ENCODE peak calls at places on chromosomes 13 and 19, in four cellular contexts. M is fibroblast of the conjunctiva; C is activated CD8-positive, alpha-beta memory T cell treated with anti-CD3 and anti-CD28 coated beads for 1 hour; U is stimulated activated CD8-positive, alpha-beta memory T cell treated with anti-CD3 and anti-CD28 coated beads, Interleukin-12 subunit alpha, Interleukin-12 subunit beta, amount 100 ng/mL, for 4 hours. H is an unnamed sample.

GRCh38 chr13:19184176-19184575 is 2.6 kb upstream of the TUBA3C start:
- DNase-seq in M (no peak), C (no peak), U (no peak), H (no peak)

GRCh38 chr19:15453091-15453498 is 3.3 kb upstream of the WIZ start:
- DNase-seq in M (no peak), C (no peak), U (no peak), H (no peak)

GRCh38 chr13:112761701-112762689 is 72.2 kb downstream of the ATP11A start:
- DNase-seq in M (no peak), C (no peak), U (no peak), H (no peak)

GRCh38 chr19:3586124-3586626 is 897 bp downstream of the GIPC3 start:
- DNase-seq in M (no peak), C (no peak), U (no peak), H (no peak)

GRCh38 chr13:34161829-34162544 is 344.0 kb downstream of the RFC3 start:
- DNase-seq in M (peak; percentile 60), C (no peak), U (no peak), H (no peak)

GRCh38 chr19:47013041-47013517 is 6.6 kb upstream of the NPAS1 start:
- DNase-seq in M (peak; percentile 33), C (peak; percentile 16), U (peak; percentile 34), H (peak; percentile 84)

GRCh38 chr19:7266832-7267231 is 27.4 kb downstream of the INSR start:
- DNase-seq in M (no peak), C (no peak), U (no peak), H (no peak)

GRCh38 chr19:10114651-10115391 is 3.3 kb downstream of the P2RY11 start:
- DNase-seq in M (no peak), C (no peak), U (no peak), H (no peak)

GRCh38 chr19:56348289-56348877 is 33.7 kb upstream of the ZSCAN5A start:
- DNase-seq in M (no peak), C (no peak), U (no peak), H (no peak)

GRCh38 chr13:39379667-39380655 is 223.0 kb downstream of the LHFPL6 start:
- DNase-seq in M (no peak), C (no peak), U (no peak), H (no peak)

GRCh38 chr13:45943965-45944364 is 92.4 kb upstream of the SIAH3 start:
- DNase-seq in M (no peak), C (no peak), U (no peak), H (no peak)